ENCODE peak calls at places on chromosomes 3 and 15, in ten cellular contexts. N, W, Q, R, C, V, A, U, K and M are unnamed samples.

GRCh38 chr3:52781741-52782140 is 4.3 kb downstream of the ITIH1 start:
- DNase-seq in Q (no peak), A (no peak), C (no peak), V (no peak), K (no peak), N (no peak), R (no peak), W (no peak), U (no peak), M (no peak)

GRCh38 chr15:70091649-70092461 is 5.9 kb downstream of the TLE3 start:
- DNase-seq in U (no peak), N (peak; percentile 72), K (no peak), V (peak; percentile 87), R (no peak), Q (peak; percentile 77), C (no peak), W (peak; percentile 18), A (no peak), M (no peak)

GRCh38 chr3:107124885-107125284 is 252.4 kb upstream of the CCDC54 start:
- DNase-seq in N (no peak), V (no peak), R (no peak), Q (no peak), U (no peak), K (no peak), A (peak; percentile 46), W (no peak), C (no peak), M (no peak)

GRCh38 chr15:59203572-59203971 is 3.1 kb upstream of the LDHAL6B start:
- DNase-seq in A (no peak), C (no peak), W (no peak), U (no peak), R (no peak), V (no peak), N (no peak), K (no peak), Q (no peak), M (no peak)

GRCh38 chr3:166284994-166285393 is 447.8 kb upstream of the BCHE start:
- DNase-seq in C (no peak), N (no peak), V (no peak), W (no peak), K (no peak), R (no peak), U (no peak), Q (no peak), A (no peak), M (no peak)

GRCh38 chr3:157388051-157388450 is 48.6 kb upstream of the PTX3 start:
- DNase-seq in W (no peak), A (no peak), N (no peak), C (no peak), Q (no peak), V (no peak), U (no peak), R (no peak), K (no peak), M (no peak)

GRCh38 chr3:195517030-195517429 is 26.1 kb downstream of the PPP1R2 start:
- DNase-seq in R (no peak), N (no peak), Q (no peak), W (no peak), U (no peak), K (no peak), C (no peak), A (no peak), V (no peak), M (no peak)

GRCh38 chr15:74315626-74316025 is 51.8 kb downstream of the CYP11A1 start:
- DNase-seq in A (no peak), Q (no peak), K (no peak), W (no peak), U (no peak), C (no peak), V (no peak), N (no peak), R (no peak), M (peak; percentile 10)

GRCh38 chr15:65184305-65184943 is 718 bp downstream of the CLPX start:
- DNase-seq in K (peak; percentile 36), W (no peak), Q (peak; percentile 73), U (peak; percentile 40), R (no peak), V (peak; percentile 14), A (peak; percentile 57), C (peak; percentile 42), N (peak; percentile 9), M (peak; percentile 75)

GRCh38 chr3:158091526-158091925 is 14.7 kb downstream of the SHOX2 start:
- DNase-seq in A (no peak), W (no peak), V (no peak), Q (peak; percentile 41), K (no peak), U (no peak), C (no peak), R (no peak), N (peak; percentile 21), M (peak; percentile 47)

GRCh38 chr3:23474580-23475357 is 271.6 kb downstream of the UBE2E2 start:
- DNase-seq in N (no peak), K (no peak), V (no peak), R (no peak), A (no peak), U (no peak), Q (no peak), W (no peak), C (no peak), M (no peak)

GRCh38 chr3:114449271-114450007 is 155.6 kb downstream of the TIGIT start:
- DNase-seq in K (no peak), W (no peak), C (no peak), V (peak; percentile 74), A (no peak), R (no peak), U (no peak), N (no peak), Q (no peak), M (no peak)

GRCh38 chr15:54990793-54991192 is 205.9 kb downstream of the RSL24D1 start:
- DNase-seq in V (no peak), Q (no peak), N (no peak), R (no peak), U (no peak), C (no peak), K (no peak), W (no peak), A (no peak), M (no peak)